ENCODE peak calls at places on chromosomes 6 and 20, in ten cellular contexts. H is lung, Q is astrocyte, J is transverse colon, E is adrenal gland, U is lower lobe of right lung, D is ovary, X is A673, I is heart right ventricle, Z is tibial nerve. A is an unnamed sample.

GRCh38 chr20:47175501-47175900 is 181.0 kb downstream of the ZMYND8 start:
- DNase-seq in Z (no peak), U (no peak), J (no peak), I (no peak), H (peak; percentile 69), Q (no peak), X (no peak), E (peak; percentile 21), D (no peak), A (no peak)

GRCh38 chr6:15382089-15382488 is 136.2 kb downstream of the JARID2 start:
- DNase-seq in X (no peak), U (no peak), Z (no peak), J (no peak), Q (no peak), D (no peak), I (no peak), E (no peak), H (no peak), A (no peak)

GRCh38 chr6:90121982-90122381 is 174.7 kb downstream of the BACH2 start:
- DNase-seq in U (no peak), E (no peak), I (no peak), J (no peak), D (no peak), X (no peak), H (no peak), Z (no peak), Q (peak; percentile 39), A (peak; percentile 90)

GRCh38 chr6:22236626-22237414 is 60.0 kb downstream of the PRL start:
- DNase-seq in X (no peak), J (no peak), H (no peak), Z (no peak), I (no peak), U (no peak), Q (peak; percentile 96), D (no peak), E (no peak), A (peak; percentile 99)

GRCh38 chr20:25285091-25285647 is 37.3 kb downstream of the PYGB start:
- DNase-seq in E (no peak), D (peak; percentile 26), J (peak; percentile 6), Q (no peak), U (peak; percentile 38), Z (no peak), H (no peak), X (peak; percentile 17), I (no peak), A (no peak)

GRCh38 chr20:48421547-48421946 is 406.3 kb downstream of the PREX1 start:
- DNase-seq in D (no peak), H (no peak), Z (no peak), X (no peak), Q (no peak), J (no peak), I (no peak), U (no peak), E (no peak), A (no peak)

GRCh38 chr20:49483018-49483705 is 694 bp upstream of the KCNB1 start:
- DNase-seq in I (no peak), J (no peak), D (no peak), E (no peak), H (no peak), X (peak; percentile 3), Z (no peak), Q (no peak), U (no peak), A (no peak)

GRCh38 chr20:7695622-7696021 is 244.6 kb downstream of the HAO1 start:
- DNase-seq in U (no peak), X (no peak), D (no peak), H (no peak), I (no peak), Q (peak; percentile 94), E (no peak), J (no peak), Z (no peak), A (peak; percentile 15)

DNA sequence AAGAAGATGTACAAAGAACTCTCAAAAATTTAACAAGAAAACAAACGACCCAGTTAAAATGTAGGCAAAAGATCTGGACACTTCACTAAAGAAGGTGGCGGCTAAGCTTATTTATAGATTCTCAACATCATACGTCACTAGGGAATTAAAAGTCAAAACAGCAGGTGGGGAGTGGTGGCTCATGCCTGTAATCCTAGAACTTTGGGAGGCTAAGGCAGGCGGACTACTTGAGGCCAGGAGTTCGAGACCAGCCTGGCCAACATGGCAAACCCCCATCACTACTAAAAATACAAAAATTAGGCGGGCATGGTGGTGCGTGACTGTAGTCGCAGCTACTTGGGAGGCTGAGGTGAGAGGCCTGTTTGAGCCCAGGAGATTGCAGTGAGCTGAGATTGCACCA is 74.5 kb downstream of the GPX5 start:
- DNase-seq in X (peak; percentile 44), Q (no peak), U (no peak), Z (no peak), H (no peak), I (no peak), J (no peak), E (no peak), D (no peak), A (no peak)
- TF ChIP-seq CTCF in X (no peak), Q (no peak), U (no peak), Z (no peak), H (no peak), I (no peak), J (no peak), E (no peak), D (no peak), A (no peak)

GRCh38 chr6:26390504-26390903 is 7.6 kb downstream of the BTN2A2 start:
- DNase-seq in Z (no peak), Q (no peak), D (no peak), X (no peak), E (no peak), J (no peak), U (no peak), H (no peak), I (no peak), A (no peak)

GRCh38 chr6:26392932-26393636 is 9.0 kb upstream of the BTN3A1 start:
- DNase-seq in Q (no peak), Z (no peak), H (no peak), D (no peak), I (no peak), J (no peak), E (no peak), X (no peak), U (peak; percentile 68), A (no peak)

GRCh38 chr6:26389349-26389799 is 6.5 kb downstream of the BTN2A2 start:
- DNase-seq in Z (no peak), J (no peak), D (no peak), H (no peak), E (no peak), I (no peak), U (no peak), Q (no peak), X (no peak), A (peak; percentile 29)

GRCh38 chr6:26398555-26398954 is 3.5 kb upstream of the BTN3A1 start:
- DNase-seq in Z (no peak), U (no peak), Q (no peak), D (no peak), J (no peak), E (no peak), H (no peak), I (no peak), X (no peak), A (no peak)

DNA sequence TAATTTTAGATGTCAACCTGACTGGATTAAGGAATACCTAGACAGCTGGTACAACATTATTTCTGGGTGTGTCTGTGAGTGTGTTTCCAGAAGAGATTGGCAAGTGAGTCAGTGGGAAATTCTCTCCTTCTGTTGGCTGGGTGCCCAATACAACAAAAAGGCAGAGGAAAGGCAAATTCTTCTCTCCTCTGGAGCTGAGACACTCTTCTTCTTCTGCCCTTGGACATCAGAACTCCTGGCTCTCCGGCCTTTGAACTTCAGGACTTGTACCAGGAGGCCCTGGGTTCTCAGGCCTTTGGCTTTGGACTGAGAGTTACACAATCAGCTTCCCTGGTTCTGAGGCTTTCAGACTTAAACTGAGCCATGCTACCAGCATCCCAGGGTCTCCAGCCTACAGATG is 7.8 kb upstream of the BTN3A1 start:
- DNase-seq in Z (peak; percentile 26), Q (peak; percentile 74), U (no peak), I (no peak), J (no peak), X (peak; percentile 55), E (peak; percentile 28), D (no peak), H (no peak), A (peak; percentile 86)
- H3K36me3 ChIP-seq in Z (no peaks in the 10 kb centered on the region), Q (peaks cover 5% of the 10 kb centered on the region), U (peaks cover 31% of the 10 kb centered on the region), I (peaks cover 5% of the 10 kb centered on the region), J (no peaks in the 10 kb centered on the region), X (no peaks in the 10 kb centered on the region), E (no peaks in the 10 kb centered on the region), D (no peaks in the 10 kb centered on the region), H (peaks cover 8% of the 10 kb centered on the region), A (no peaks in the 10 kb centered on the region)

GRCh38 chr6:134637847-134638438 is 312.0 kb downstream of the ALDH8A1 start:
- DNase-seq in E (no peak), Z (no peak), Q (no peak), U (no peak), X (no peak), H (no peak), I (no peak), J (no peak), D (no peak), A (no peak)

GRCh38 chr6:134640975-134641429 is 308.9 kb downstream of the ALDH8A1 start:
- DNase-seq in Q (peak; percentile 84), X (peak; percentile 94), J (peak; percentile 84), E (peak; percentile 90), I (peak; percentile 62), U (peak; percentile 73), H (peak; percentile 82), D (peak; percentile 82), Z (peak; percentile 91), A (peak; percentile 85)

GRCh38 chr6:134642217-134642616 is 307.7 kb downstream of the ALDH8A1 start:
- DNase-seq in Q (no peak), E (no peak), X (no peak), H (no peak), I (no peak), J (no peak), D (no peak), U (no peak), Z (no peak), A (peak; percentile 28)

GRCh38 chr6:134642819-134643218 is 307.1 kb downstream of the ALDH8A1 start:
- DNase-seq in Z (no peak), H (no peak), D (no peak), Q (no peak), I (no peak), J (no peak), X (no peak), U (no peak), E (no peak), A (no peak)

DNA sequence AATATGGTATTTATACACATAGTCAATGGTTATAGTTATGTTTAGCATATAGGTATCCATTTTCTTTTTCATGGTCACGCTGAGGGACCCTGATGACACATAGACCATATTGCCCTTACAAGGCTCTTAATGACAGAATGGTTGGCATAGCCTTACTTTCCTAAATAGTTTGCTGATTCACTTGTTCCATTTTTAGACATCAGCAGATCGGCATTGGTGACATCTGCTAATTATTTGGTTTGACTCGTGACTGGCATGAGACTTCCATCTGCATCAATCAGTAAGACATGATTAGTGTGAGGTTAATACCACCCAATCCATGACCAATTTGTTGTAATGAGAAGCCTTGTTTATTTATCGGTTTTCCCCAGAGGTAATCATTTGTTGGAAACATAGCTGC is 309.7 kb downstream of the ALDH8A1 start:
- DNase-seq in H (no peak), Q (no peak), J (no peak), D (no peak), Z (no peak), X (no peak), E (no peak), U (no peak), I (no peak), A (no peak)
- H3K4me3 ChIP-seq in H (no peak overlapping the region), Q (no peak overlapping the region), J (no peak overlapping the region), D (no peak overlapping the region), Z (no peak overlapping the region), X (no peak overlapping the region), E (no peak overlapping the region), U (no peak overlapping the region), I (no peak overlapping the region), A (no peak overlapping the region)

GRCh38 chr6:44100088-44100550 is 27.1 kb downstream of the MRPL14 start:
- DNase-seq in X (peak; percentile 33), U (no peak), J (no peak), Z (no peak), E (peak; percentile 68), I (no peak), D (no peak), Q (no peak), H (no peak), A (peak; percentile 39)
- TF ChIP-seq CTCF in X (peak; percentile 47), U (peak; percentile 53), J (peak; percentile 54), Z (no peak), E (peak; percentile 61), I (peak; percentile 58), D (no peak), Q (peak; percentile 65), H (no peak), A (peak; percentile 72)

A was measured in bronchial epithelial cell.